ENCODE peak calls at places on chromosome 4, in six cellular contexts. B is CD8-positive, alpha-beta T cell; J is SJSA1; X is fibroblast of lung; W is CD8-positive, alpha-beta memory T cell; F is right cardiac atrium. Q is an unnamed sample.

GRCh38 chr4:17173300-17173699 is 274.9 kb upstream of the LDB2 start:
- DNase-seq in B (no peak), J (no peak), X (no peak), W (no peak), F (no peak), Q (no peak)

GRCh38 chr4:125368684-125369083 is 53.9 kb downstream of the FAT4 start:
- DNase-seq in B (no peak), J (peak), X (peak), W (no peak), F (no peak), Q (no peak)

GRCh38 chr4:105613326-105613725 is 60.9 kb downstream of the ARHGEF38 start:
- DNase-seq in B (no peak), J (no peak), X (peak), W (no peak), F (no peak), Q (no peak)

GRCh38 chr4:17664755-17665154 is 50.3 kb downstream of the MED28 start:
- DNase-seq in B (no peak), J (no peak), X (no peak), W (no peak), F (no peak), Q (no peak)

GRCh38 chr4:145840162-145840768 is 98.4 kb downstream of the ZNF827 start:
- DNase-seq in B (no peak), J (peak), X (peak), W (peak), F (no peak), Q (no peak)

GRCh38 chr4:31793907-31794306 is 1073.7 kb downstream of the PCDH7 start:
- DNase-seq in B (no peak), J (no peak), X (no peak), W (no peak), F (no peak), Q (no peak)

GRCh38 chr4:151206241-151207005 is 70.5 kb upstream of the PRSS48 start:
- DNase-seq in B (no peak), J (no peak), X (no peak), W (no peak), F (no peak), Q (no peak)

GRCh38 chr4:53855886-53856260 is 208.5 kb downstream of the CHIC2 start:
- DNase-seq in B (no peak), J (no peak), X (peak), W (no peak), F (no peak), Q (no peak)

GRCh38 chr4:34010703-34011102 is 2233.6 kb downstream of the ARAP2 start:
- DNase-seq in B (no peak), J (no peak), X (no peak), W (no peak), F (no peak), Q (no peak)

GRCh38 chr4:15963001-15963451 is at the start of gene FGFBP2:
- DNase-seq in B (peak), J (peak), X (peak), W (peak), F (peak), Q (peak)

GRCh38 chr4:176002007-176002623 is 63.5 kb upstream of the WDR17 start:
- DNase-seq in B (no peak), J (no peak), X (peak), W (no peak), F (peak), Q (peak)

GRCh38 chr4:52982246-52982950 is 120.3 kb downstream of the RASL11B start:
- DNase-seq in B (no peak), J (peak), X (peak), W (no peak), F (no peak), Q (no peak)

GRCh38 chr4:89797117-89797516 is 39.8 kb downstream of the SNCA start:
- DNase-seq in B (no peak), J (no peak), X (peak), W (no peak), F (peak), Q (no peak)

GRCh38 chr4:22202351-22203343 is 254.1 kb upstream of the KCNIP4 start:
- DNase-seq in B (no peak), J (no peak), X (peak), W (no peak), F (no peak), Q (no peak)

GRCh38 chr4:110270492-110271197 is 72.2 kb upstream of the ELOVL6 start:
- DNase-seq in B (no peak), J (no peak), X (peak), W (no peak), F (no peak), Q (no peak)

GRCh38 chr4:2041234-2042130 is 17.6 kb upstream of the NAT8L start:
- DNase-seq in B (peak), J (peak), X (peak), W (peak), F (peak), Q (peak)

GRCh38 chr4:41185614-41186609 is 28.4 kb downstream of the APBB2 start:
- DNase-seq in B (no peak), J (no peak), X (peak), W (no peak), F (no peak), Q (no peak)

GRCh38 chr4:76447326-76447954 is 12.4 kb downstream of the SHROOM3 start:
- DNase-seq in B (no peak), J (peak), X (peak), W (no peak), F (no peak), Q (no peak)

GRCh38 chr4:32826169-32826568 is 2106.0 kb downstream of the PCDH7 start:
- DNase-seq in B (no peak), J (no peak), X (no peak), W (no peak), F (no peak), Q (no peak)

GRCh38 chr4:1382776-1383727 is 23.2 kb downstream of the NKX1-1 start:
- DNase-seq in B (no peak), J (no peak), X (no peak), W (no peak), F (peak), Q (peak)

GRCh38 chr4:165872443-165873297 is at the start of gene TLL1:
- DNase-seq in B (no peak), J (peak), X (peak), W (no peak), F (peak), Q (no peak)

GRCh38 chr4:97994765-97995465 is 148.4 kb downstream of the STPG2 start:
- DNase-seq in B (no peak), J (no peak), X (no peak), W (no peak), F (no peak), Q (no peak)

GRCh38 chr4:61336911-61337310 is 136.8 kb downstream of the ADGRL3 start:
- DNase-seq in B (no peak), J (no peak), X (no peak), W (no peak), F (no peak), Q (no peak)

GRCh38 chr4:140851032-140851636 is 94.9 kb upstream of the TBC1D9 start:
- DNase-seq in B (no peak), J (peak), X (peak), W (no peak), F (no peak), Q (no peak)

GRCh38 chr4:117796677-117797076 is 237.6 kb upstream of the NDST3 start:
- DNase-seq in B (no peak), J (no peak), X (peak), W (no peak), F (no peak), Q (no peak)

GRCh38 chr4:63566658-63567057 is 842.6 kb downstream of the TECRL start:
- DNase-seq in B (no peak), J (no peak), X (no peak), W (no peak), F (no peak), Q (no peak)

GRCh38 chr4:158802914-158803313 is 34.1 kb downstream of the FNIP2 start:
- DNase-seq in B (no peak), J (no peak), X (no peak), W (no peak), F (no peak), Q (no peak)
- H3K27ac ChIP-seq in B (no peak), J (no peak), X (no peak), W (no peak), F (no peak), Q (no peak)

DNA sequence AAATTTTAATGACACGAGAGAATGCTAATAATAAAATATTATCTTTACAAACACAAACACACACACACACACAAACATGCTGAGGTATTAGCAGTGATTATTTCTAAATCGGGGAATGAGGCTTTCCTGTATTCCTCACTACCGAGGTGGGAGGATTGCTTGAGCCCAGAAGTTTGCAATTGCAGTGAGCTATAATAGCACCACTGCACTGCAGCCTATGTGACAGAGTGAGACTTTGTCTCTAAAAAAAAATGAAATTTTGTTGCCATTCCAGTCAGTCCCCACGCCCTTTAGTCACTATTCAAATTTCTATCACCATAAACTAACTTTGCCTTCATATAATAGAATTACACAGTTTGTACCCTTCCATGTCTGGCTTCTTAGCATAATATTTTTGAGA is 456.5 kb upstream of the CPEB2 start:
- DNase-seq in B (no peak), J (no peak), X (no peak), W (no peak), F (no peak), Q (no peak)
- H3K27ac ChIP-seq in B (no peak), J (no peak), X (no peak), W (no peak), F (no peak), Q (no peak)

DNA sequence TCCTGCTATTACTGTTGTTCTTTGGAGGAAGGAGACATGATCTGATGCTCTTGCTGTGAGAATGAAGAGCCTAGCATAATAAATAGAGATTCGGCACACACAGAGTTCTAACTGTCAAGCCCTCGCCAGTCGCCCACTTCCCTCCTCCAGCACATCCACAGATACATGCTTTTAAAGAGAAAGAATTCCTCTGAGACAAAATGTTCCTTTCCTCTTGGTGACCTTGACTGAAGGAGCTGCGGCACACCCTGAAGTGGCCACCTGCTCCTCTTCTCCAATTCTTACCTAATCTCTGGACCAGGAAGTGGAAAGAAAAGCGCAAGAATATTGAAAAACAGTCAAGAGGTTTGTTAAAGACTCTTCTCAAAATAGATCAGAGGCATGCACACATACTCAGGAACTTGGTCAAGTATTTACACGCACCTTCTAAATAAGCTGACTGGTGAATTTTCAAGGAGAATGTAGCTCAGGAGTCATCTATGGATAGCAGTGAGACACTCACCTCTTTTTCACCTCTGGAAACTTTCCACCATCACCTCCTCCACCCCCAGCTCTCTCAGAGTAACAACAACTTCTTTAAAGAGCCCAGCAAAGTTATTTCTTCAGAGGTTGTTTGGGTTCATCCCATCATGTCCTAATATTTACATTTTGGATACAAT is 95.4 kb downstream of the PARM1 start:
- DNase-seq in B (no peak), J (no peak), X (no peak), W (no peak), F (no peak), Q (no peak)
- H3K27ac ChIP-seq in B (no peak), J (no peak), X (no peak), W (no peak), F (no peak), Q (no peak)

DNA sequence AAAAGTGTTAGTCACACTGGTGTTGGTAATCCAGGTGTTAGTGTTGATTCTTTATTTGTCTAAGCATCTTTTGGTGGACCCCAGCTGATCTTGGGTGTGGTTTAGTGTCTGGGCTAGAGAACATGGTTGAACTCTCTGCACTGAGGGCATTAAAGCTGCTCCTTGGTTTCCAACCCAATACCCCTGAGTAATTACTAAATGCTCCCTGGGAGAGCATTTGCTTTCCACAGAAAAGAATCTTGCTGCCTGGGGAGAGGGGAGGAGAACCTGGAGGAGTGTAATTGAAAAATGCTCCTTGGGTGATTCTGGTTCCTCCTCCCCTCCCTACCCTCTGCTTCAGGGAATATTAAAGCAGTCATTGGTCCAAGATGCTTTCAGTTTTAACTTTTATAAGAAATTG is 3.1 kb downstream of the GUCY1B1 start:
- DNase-seq in B (no peak), J (no peak), X (no peak), W (no peak), F (no peak), Q (no peak)
- H3K27ac ChIP-seq in B (no peak), J (no peak), X (no peak), W (no peak), F (no peak), Q (peak)

DNA sequence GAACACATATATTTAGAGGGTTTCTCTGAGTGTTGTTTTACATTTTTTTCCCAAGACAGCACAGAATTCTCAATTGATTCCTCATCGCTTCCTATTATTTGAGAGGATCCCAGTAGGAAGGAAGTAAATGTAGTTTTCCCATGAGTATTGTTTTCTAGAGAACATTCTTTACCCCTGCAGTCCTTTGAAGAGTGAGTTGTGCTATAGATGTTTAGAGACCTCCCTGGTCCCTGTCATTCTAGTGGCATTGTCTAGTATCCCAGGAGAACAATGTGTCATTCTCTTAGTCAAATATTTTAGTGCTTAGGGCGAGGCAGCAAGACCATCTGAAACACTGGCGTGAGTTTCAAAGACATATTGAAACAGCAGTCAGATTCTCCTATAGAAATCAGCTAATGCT is 32.5 kb downstream of the SORBS2 start:
- DNase-seq in B (no peak), J (peak), X (peak), W (no peak), F (no peak), Q (no peak)
- H3K27ac ChIP-seq in B (no peak), J (peak), X (no peak), W (no peak), F (no peak), Q (no peak)

DNA sequence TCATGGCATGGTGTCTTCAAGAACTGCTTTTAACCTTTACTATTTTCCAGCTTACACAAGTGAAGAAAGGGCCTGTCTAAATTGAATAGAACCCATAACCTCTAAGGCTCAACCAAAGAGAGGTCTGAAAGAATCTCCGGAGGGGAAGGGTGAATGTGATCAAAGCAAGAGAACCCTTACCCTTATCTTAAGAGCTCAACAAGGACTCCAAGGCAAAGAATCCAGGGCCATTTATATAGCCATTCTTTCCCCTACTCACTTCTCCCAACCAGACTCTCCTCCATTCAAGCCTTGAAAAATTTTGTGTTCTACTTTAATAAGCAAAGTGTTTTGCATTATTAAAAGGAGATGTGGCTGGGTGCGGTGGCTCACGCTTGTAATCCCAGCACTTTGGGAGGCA is 118.7 kb downstream of the SH3RF1 start:
- DNase-seq in B (no peak), J (no peak), X (no peak), W (no peak), F (no peak), Q (no peak)
- H3K27ac ChIP-seq in B (no peak), J (no peak), X (no peak), W (no peak), F (no peak), Q (no peak)

DNA sequence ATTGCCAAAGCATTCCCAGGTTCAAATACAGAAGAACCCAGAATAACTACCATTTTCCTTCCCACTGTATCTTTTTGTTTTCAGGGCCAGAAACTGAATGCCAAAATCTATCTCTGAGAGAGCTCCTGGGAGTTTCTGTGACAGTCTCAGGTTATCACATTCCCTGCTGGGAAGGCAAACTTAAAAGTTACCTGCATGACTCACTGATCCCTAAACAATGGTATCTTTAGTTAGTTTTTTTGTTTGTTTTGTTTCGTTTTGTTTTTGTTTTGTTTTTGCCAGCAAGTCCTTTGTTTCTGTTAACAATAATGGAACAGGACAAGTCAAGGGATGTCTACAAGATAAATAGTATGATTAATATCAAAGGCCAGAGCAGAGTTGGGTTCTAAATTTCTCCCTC is 34.3 kb downstream of the PAPSS1 start:
- DNase-seq in B (no peak), J (no peak), X (no peak), W (no peak), F (no peak), Q (no peak)
- H3K27ac ChIP-seq in B (no peak), J (no peak), X (no peak), W (no peak), F (no peak), Q (no peak)

GRCh38 chr4:65839288-65839919 is 169.1 kb upstream of the EPHA5 start:
- DNase-seq in B (no peak), J (no peak), X (no peak), W (no peak), F (no peak), Q (no peak)
- H3K27ac ChIP-seq in B (no peak), J (no peak), X (no peak), W (no peak), F (no peak), Q (no peak)

Q was measured in tibial artery.